ENCODE peak calls at places on chromosomes 4 and X, in eight cellular contexts. Z, G, C, A, M, X, N and T are unnamed samples.

GRCh38 chr4:4792516-4792915 is 66.9 kb upstream of the MSX1 start:
- DNase-seq in N (no peak), M (no peak), X (no peak), Z (no peak), G (no peak), A (no peak), C (no peak), T (no peak)

GRCh38 chrX:108025954-108026616 is 18.8 kb upstream of the VSIG1 start:
- DNase-seq in N (no peak), X (no peak), G (no peak), Z (no peak), C (peak), M (no peak), A (no peak), T (no peak)

GRCh38 chr4:42150653-42151567 is 1.5 kb downstream of the BEND4 start:
- DNase-seq in Z (no peak), A (peak), N (peak), C (no peak), M (peak), X (no peak), G (no peak), T (no peak)

GRCh38 chr4:7539659-7540058 is 104.9 kb upstream of the PSAPL1 start:
- DNase-seq in C (peak), M (peak), A (no peak), Z (peak), N (peak), X (peak), G (no peak), T (no peak)

GRCh38 chr4:184447664-184448063 is 26.7 kb downstream of the IRF2 start:
- DNase-seq in M (no peak), N (peak), Z (no peak), G (no peak), C (no peak), X (no peak), A (no peak), T (no peak)

GRCh38 chrX:105458846-105459245 is 238.4 kb upstream of the TEX13A start:
- DNase-seq in N (no peak), M (no peak), G (no peak), X (no peak), C (no peak), A (no peak), Z (no peak), T (no peak)

GRCh38 chrX:136260801-136261200 is 9.6 kb upstream of the MAP7D3 start:
- DNase-seq in A (no peak), X (peak), Z (no peak), G (no peak), N (no peak), C (no peak), M (no peak), T (no peak)

GRCh38 chrX:69232945-69233344 is 67.7 kb upstream of the PJA1 start:
- DNase-seq in Z (no peak), A (no peak), C (no peak), X (no peak), N (no peak), M (no peak), G (no peak), T (no peak)

GRCh38 chrX:38347136-38347535 is 5.3 kb upstream of the OTC start:
- DNase-seq in M (no peak), N (peak), C (peak), A (peak), Z (peak), X (peak), G (no peak), T (no peak)

GRCh38 chrX:77528034-77528433 is 80.8 kb downstream of the FGF16 start:
- DNase-seq in N (no peak), A (no peak), C (no peak), M (no peak), G (no peak), X (no peak), Z (no peak), T (no peak)

GRCh38 chr4:141926414-141926813 is 290.0 kb downstream of the IL15 start:
- DNase-seq in A (no peak), M (no peak), C (no peak), Z (no peak), X (no peak), G (no peak), N (no peak), T (no peak)

GRCh38 chrX:15814811-15815210 is 24.5 kb downstream of the ZRSR2 start:
- DNase-seq in A (no peak), M (no peak), C (peak), G (no peak), X (no peak), Z (no peak), N (no peak), T (no peak)

GRCh38 chr4:128323401-128323800 is 35.8 kb upstream of the PGRMC2 start:
- DNase-seq in Z (no peak), X (no peak), M (no peak), A (no peak), G (no peak), C (no peak), N (peak), T (no peak)

GRCh38 chr4:55173580-55173979 is 48.2 kb upstream of the KDR start:
- DNase-seq in A (no peak), M (no peak), Z (no peak), C (no peak), N (no peak), X (peak), G (no peak), T (no peak)

GRCh38 chr4:6337331-6337935 is 67.8 kb downstream of the WFS1 start:
- DNase-seq in A (no peak), M (no peak), X (no peak), G (no peak), N (peak), Z (peak), C (no peak), T (no peak)

GRCh38 chr4:48706741-48707140 is 73.3 kb downstream of the FRYL start:
- DNase-seq in C (no peak), G (no peak), M (no peak), Z (peak), X (no peak), A (no peak), N (no peak), T (no peak)